ENCODE peak calls at places on chromosomes 6 and 20, in four cellular contexts. D, P, I and T are unnamed samples.

GRCh38 chr20:8255945-8256632 is 124.0 kb downstream of the PLCB1 start:
- DNase-seq in D (no peak), P (peak; percentile 52), I (no peak), T (no peak)

GRCh38 chr6:54981647-54982046 is 135.1 kb downstream of the FAM83B start:
- DNase-seq in D (no peak), P (peak; percentile 88), I (no peak), T (no peak)

GRCh38 chr6:21914121-21914973 is 320.8 kb downstream of the SOX4 start:
- DNase-seq in D (peak; percentile 55), P (peak; percentile 65), I (peak; percentile 57), T (no peak)

GRCh38 chr6:83847179-83847578 is 6.0 kb upstream of the RIPPLY2 start:
- DNase-seq in D (no peak), P (peak; percentile 34), I (no peak), T (no peak)

GRCh38 chr6:55185144-55185543 is 10.8 kb downstream of the HCRTR2 start:
- DNase-seq in D (no peak), P (peak; percentile 51), I (no peak), T (peak; percentile 5)

GRCh38 chr20:14148042-14148441 is 152.7 kb downstream of the MACROD2 start:
- DNase-seq in D (no peak), P (no peak), I (no peak), T (no peak)

GRCh38 chr20:46838002-46838401 is 56.6 kb upstream of the EYA2 start:
- DNase-seq in D (no peak), P (no peak), I (no peak), T (no peak)

GRCh38 chr20:20364016-20364746 is 3.7 kb upstream of the INSM1 start:
- DNase-seq in D (no peak), P (no peak), I (no peak), T (no peak)

GRCh38 chr6:137223370-137224131 is 4.4 kb upstream of the IFNGR1 start:
- DNase-seq in D (no peak), P (peak; percentile 29), I (peak; percentile 43), T (no peak)

GRCh38 chr6:43436577-43437282 is 9.4 kb downstream of the ABCC10 start:
- DNase-seq in D (no peak), P (peak; percentile 89), I (no peak), T (peak; percentile 96)

GRCh38 chr6:158083687-158084325 is 84.3 kb downstream of the SERAC1 start:
- DNase-seq in D (no peak), P (no peak), I (no peak), T (no peak)

GRCh38 chr6:26543953-26544352 is 5.8 kb downstream of the HMGN4 start:
- DNase-seq in D (no peak), P (no peak), I (no peak), T (peak; percentile 19)

GRCh38 chr6:138722425-138723371 is 50.9 kb upstream of the CCDC28A start:
- DNase-seq in D (no peak), P (peak; percentile 39), I (no peak), T (no peak)

GRCh38 chr20:6693178-6693807 is 74.2 kb upstream of the BMP2 start:
- DNase-seq in D (peak; percentile 52), P (peak; percentile 34), I (peak; percentile 60), T (no peak)

GRCh38 chr6:7532232-7532631 is 9.2 kb upstream of the DSP start:
- DNase-seq in D (peak; percentile 85), P (peak; percentile 86), I (peak; percentile 88), T (peak; percentile 56)

GRCh38 chr20:22810030-22810429 is 225.1 kb upstream of the SSTR4 start:
- DNase-seq in D (no peak), P (no peak), I (no peak), T (no peak)

GRCh38 chr6:21900730-21901129 is 307.2 kb downstream of the SOX4 start:
- DNase-seq in D (no peak), P (peak; percentile 50), I (no peak), T (peak; percentile 44)

GRCh38 chr6:134074151-134074712 is 21.8 kb upstream of the SLC2A12 start:
- DNase-seq in D (no peak), P (no peak), I (no peak), T (no peak)

GRCh38 chr20:61599061-61599930 is 347.2 kb downstream of the CDH4 start:
- DNase-seq in D (no peak), P (no peak), I (no peak), T (no peak)

GRCh38 chr20:59831024-59831900 is 102.2 kb downstream of the SYCP2 start:
- DNase-seq in D (peak; percentile 51), P (peak; percentile 82), I (peak; percentile 17), T (peak; percentile 87)

GRCh38 chr6:11246722-11247121 is 14.3 kb upstream of the NEDD9 start:
- DNase-seq in D (no peak), P (no peak), I (no peak), T (no peak)

GRCh38 chr20:1334761-1335160 is 5.8 kb upstream of the SDCBP2 start:
- DNase-seq in D (no peak), P (peak; percentile 53), I (no peak), T (no peak)
- TF ChIP-seq CTCF in D (no peak), P (peak; percentile 47), I (no peak), T (no peak)

DNA sequence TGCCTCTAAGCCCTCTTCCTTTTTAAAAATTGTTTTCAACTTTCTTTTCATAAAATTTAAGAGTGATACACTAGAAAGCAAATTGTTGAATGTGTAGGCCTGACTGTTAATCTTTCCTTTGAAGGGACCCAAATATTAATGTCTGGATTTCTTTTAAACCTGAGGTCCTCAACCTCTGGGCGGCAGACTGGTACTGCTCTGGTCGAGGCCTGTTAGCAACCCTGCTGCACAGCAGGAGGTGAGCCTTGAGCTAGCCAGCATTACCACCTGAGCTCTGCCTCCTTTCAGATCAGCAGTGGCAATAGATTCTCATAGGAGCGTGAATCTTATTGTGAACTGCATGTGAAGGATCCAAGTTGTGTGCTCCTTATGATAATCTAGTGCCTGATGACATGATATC is 191.2 kb downstream of the MANEA start:
- DNase-seq in D (peak; percentile 14), P (no peak), I (no peak), T (no peak)
- TF ChIP-seq CTCF in D (no peak), P (no peak), I (no peak), T (no peak)

GRCh38 chr20:63327229-63327745 is 33.9 kb downstream of the CHRNA4 start:
- DNase-seq in D (no peak), P (no peak), I (no peak), T (no peak)

GRCh38 chr20:63328716-63329275 is 32.4 kb downstream of the CHRNA4 start:
- DNase-seq in D (no peak), P (no peak), I (no peak), T (no peak)

GRCh38 chr20:63329331-63330083 is 31.6 kb downstream of the CHRNA4 start:
- DNase-seq in D (no peak), P (no peak), I (no peak), T (no peak)

GRCh38 chr20:63326314-63327228 is 33.6 kb downstream of the COL20A1 start:
- DNase-seq in D (no peak), P (no peak), I (no peak), T (no peak)

GRCh38 chr20:63328026-63328700 is 33.0 kb downstream of the CHRNA4 start:
- DNase-seq in D (no peak), P (no peak), I (no peak), T (no peak)
- TF ChIP-seq CTCF in D (no peak), P (no peak), I (no peak), T (no peak)

GRCh38 chr6:71886184-71887005 is at the start of gene RIMS1:
- DNase-seq in D (no peak), P (no peak), I (no peak), T (no peak)
- TF ChIP-seq CTCF in D (no peak), P (peak; percentile 18), I (no peak), T (no peak)

GRCh38 chr6:155103816-155104366 is 108.8 kb downstream of the TIAM2 start:
- DNase-seq in D (no peak), P (no peak), I (no peak), T (no peak)
- TF ChIP-seq CTCF in D (no peak), P (no peak), I (no peak), T (no peak)

GRCh38 chr20:49267327-49267726 is 10.5 kb downstream of the ZNFX1 start:
- DNase-seq in D (no peak), P (no peak), I (no peak), T (no peak)
- TF ChIP-seq CTCF in D (no peak), P (no peak), I (no peak), T (no peak)

GRCh38 chr20:4569092-4569491 is 152.6 kb upstream of the PRND start:
- DNase-seq in D (no peak), P (no peak), I (no peak), T (no peak)
- TF ChIP-seq CTCF in D (no peak), P (peak; percentile 32), I (no peak), T (no peak)

GRCh38 chr6:38169221-38169674 is 349.7 kb downstream of the ZFAND3 start:
- DNase-seq in D (no peak), P (no peak), I (no peak), T (no peak)
- TF ChIP-seq CTCF in D (no peak), P (peak; percentile 6), I (no peak), T (no peak)

GRCh38 chr6:151412905-151413304 is 21.5 kb upstream of the ZBTB2 start:
- DNase-seq in D (no peak), P (no peak), I (no peak), T (no peak)
- TF ChIP-seq CTCF in D (no peak), P (no peak), I (no peak), T (no peak)